ENCODE peak calls at places on chromosome 21, in four cellular contexts. One of them, this sample, is unnamed.

GRCh38 chr21:33401617-33401967 is 1.6 kb upstream of the IFNGR2 start:
- DNase-seq in GM13977: no peak
- DNase-seq in brain microvascular endothelial cell: no peak
- DNase-seq in mucosa of descending colon: no peak
- DNase-seq in this sample: no peak

GRCh38 chr21:45873418-45873817 is 108.2 kb upstream of the COL6A1 start:
- DNase-seq in GM13977: no peak
- DNase-seq in mucosa of descending colon: no peak
- DNase-seq in brain microvascular endothelial cell: no peak
- DNase-seq in this sample: no peak

GRCh38 chr21:18913914-18914313 is 510.3 kb upstream of the TMPRSS15 start:
- DNase-seq in brain microvascular endothelial cell: no peak
- DNase-seq in mucosa of descending colon: no peak
- DNase-seq in GM13977: no peak
- DNase-seq in this sample: peak; percentile 38

GRCh38 chr21:32994305-32994704 is 31.4 kb upstream of the OLIG2 start:
- DNase-seq in GM13977: peak; percentile 32
- DNase-seq in brain microvascular endothelial cell: peak; percentile 11
- DNase-seq in mucosa of descending colon: no peak
- DNase-seq in this sample: no peak

GRCh38 chr21:25359724-25360123 is 247.6 kb downstream of the MRPL39 start:
- DNase-seq in GM13977: no peak
- DNase-seq in brain microvascular endothelial cell: no peak
- DNase-seq in mucosa of descending colon: no peak
- DNase-seq in this sample: no peak

GRCh38 chr21:42991992-42992740 is 17.8 kb downstream of the PKNOX1 start:
- DNase-seq in brain microvascular endothelial cell: peak; percentile 90
- DNase-seq in GM13977: no peak
- DNase-seq in mucosa of descending colon: no peak
- DNase-seq in this sample: peak; percentile 35

GRCh38 chr21:17900281-17900989 is 81.3 kb upstream of the C21orf91 start:
- DNase-seq in mucosa of descending colon: no peak
- DNase-seq in brain microvascular endothelial cell: no peak
- DNase-seq in GM13977: no peak
- DNase-seq in this sample: peak; percentile 68

GRCh38 chr21:15559612-15560011 is 170.2 kb upstream of the USP25 start:
- DNase-seq in GM13977: no peak
- DNase-seq in brain microvascular endothelial cell: no peak
- DNase-seq in mucosa of descending colon: no peak
- DNase-seq in this sample: no peak

GRCh38 chr21:15071012-15071411 is 6.2 kb upstream of the NRIP1 start:
- DNase-seq in GM13977: no peak
- DNase-seq in mucosa of descending colon: no peak
- DNase-seq in brain microvascular endothelial cell: no peak
- DNase-seq in this sample: peak; percentile 48

GRCh38 chr21:46004168-46004861 is 22.7 kb downstream of the COL6A1 start:
- DNase-seq in brain microvascular endothelial cell: no peak
- DNase-seq in GM13977: no peak
- DNase-seq in mucosa of descending colon: no peak
- DNase-seq in this sample: peak; percentile 24

GRCh38 chr21:19995253-19995652 is 1003.0 kb upstream of the NCAM2 start:
- DNase-seq in mucosa of descending colon: no peak
- DNase-seq in GM13977: no peak
- DNase-seq in brain microvascular endothelial cell: no peak
- DNase-seq in this sample: no peak

GRCh38 chr21:33835920-33836319 is 79.7 kb downstream of the ATP5PO start:
- DNase-seq in brain microvascular endothelial cell: no peak
- DNase-seq in GM13977: no peak
- DNase-seq in mucosa of descending colon: no peak
- DNase-seq in this sample: no peak

GRCh38 chr21:17105972-17106371 is 406.9 kb upstream of the CXADR start:
- DNase-seq in GM13977: no peak
- DNase-seq in mucosa of descending colon: no peak
- DNase-seq in brain microvascular endothelial cell: peak; percentile 2
- DNase-seq in this sample: no peak

GRCh38 chr21:17925900-17926299 is 106.7 kb upstream of the C21orf91 start:
- DNase-seq in GM13977: no peak
- DNase-seq in mucosa of descending colon: no peak
- DNase-seq in brain microvascular endothelial cell: no peak
- DNase-seq in this sample: no peak

GRCh38 chr21:17818158-17819113 is 720 bp downstream of the C21orf91 start:
- DNase-seq in GM13977: peak; percentile 30
- DNase-seq in brain microvascular endothelial cell: peak; percentile 24
- DNase-seq in mucosa of descending colon: peak; percentile 71
- DNase-seq in this sample: peak; percentile 46

GRCh38 chr21:26280715-26281310 is 110.2 kb upstream of the APP start:
- DNase-seq in brain microvascular endothelial cell: no peak
- DNase-seq in mucosa of descending colon: no peak
- DNase-seq in GM13977: no peak
- DNase-seq in this sample: no peak

GRCh38 chr21:15204140-15204774 is 139.5 kb upstream of the NRIP1 start:
- DNase-seq in GM13977: no peak
- DNase-seq in brain microvascular endothelial cell: no peak
- DNase-seq in mucosa of descending colon: no peak
- DNase-seq in this sample: no peak

GRCh38 chr21:26795866-26796329 is 49.3 kb downstream of the ADAMTS1 start:
- DNase-seq in mucosa of descending colon: no peak
- DNase-seq in GM13977: no peak
- DNase-seq in brain microvascular endothelial cell: peak; percentile 97
- DNase-seq in this sample: no peak

GRCh38 chr21:34857122-34857713 is 188.4 kb downstream of the CLIC6 start:
- DNase-seq in brain microvascular endothelial cell: no peak
- DNase-seq in mucosa of descending colon: no peak
- DNase-seq in GM13977: no peak
- DNase-seq in this sample: no peak

GRCh38 chr21:46127239-46128105 is 27.9 kb downstream of the FTCD start:
- DNase-seq in brain microvascular endothelial cell: no peak
- DNase-seq in GM13977: no peak
- DNase-seq in mucosa of descending colon: peak; percentile 45
- DNase-seq in this sample: no peak

GRCh38 chr21:45550552-45551210 is 8.4 kb upstream of the SLC19A1 start:
- DNase-seq in mucosa of descending colon: peak; percentile 72
- DNase-seq in brain microvascular endothelial cell: no peak
- DNase-seq in GM13977: peak; percentile 73
- DNase-seq in this sample: peak; percentile 39

GRCh38 chr21:32921632-32922230 is 104.0 kb upstream of the OLIG2 start:
- DNase-seq in GM13977: no peak
- DNase-seq in mucosa of descending colon: no peak
- DNase-seq in brain microvascular endothelial cell: no peak
- DNase-seq in this sample: peak; percentile 60

GRCh38 chr21:15054089-15054488 is 10.7 kb downstream of the NRIP1 start:
- DNase-seq in brain microvascular endothelial cell: no peak
- DNase-seq in mucosa of descending colon: no peak
- DNase-seq in GM13977: no peak
- DNase-seq in this sample: no peak

GRCh38 chr21:31457675-31458074 is 113.6 kb upstream of the TIAM1 start:
- DNase-seq in GM13977: no peak
- DNase-seq in mucosa of descending colon: no peak
- DNase-seq in brain microvascular endothelial cell: no peak
- DNase-seq in this sample: peak; percentile 48

GRCh38 chr21:31455506-31455905 is 111.4 kb upstream of the TIAM1 start:
- DNase-seq in mucosa of descending colon: no peak
- DNase-seq in brain microvascular endothelial cell: no peak
- DNase-seq in GM13977: no peak
- DNase-seq in this sample: no peak

GRCh38 chr21:31460985-31461384 is 116.9 kb upstream of the TIAM1 start:
- DNase-seq in brain microvascular endothelial cell: no peak
- DNase-seq in mucosa of descending colon: no peak
- DNase-seq in GM13977: no peak
- DNase-seq in this sample: no peak

GRCh38 chr21:31456201-31456600 is 112.1 kb upstream of the TIAM1 start:
- DNase-seq in brain microvascular endothelial cell: no peak
- DNase-seq in mucosa of descending colon: no peak
- DNase-seq in GM13977: no peak
- DNase-seq in this sample: no peak

GRCh38 chr21:31459457-31459856 is 115.4 kb upstream of the TIAM1 start:
- DNase-seq in brain microvascular endothelial cell: no peak
- DNase-seq in mucosa of descending colon: no peak
- DNase-seq in GM13977: no peak
- DNase-seq in this sample: peak; percentile 43
- TF ChIP-seq CTCF in brain microvascular endothelial cell: peak; percentile 17
- TF ChIP-seq CTCF in mucosa of descending colon: no peak
- TF ChIP-seq CTCF in GM13977: no peak
- TF ChIP-seq CTCF in this sample: peak; percentile 57

GRCh38 chr21:39127506-39127905 is 55.7 kb downstream of the PSMG1 start:
- DNase-seq in brain microvascular endothelial cell: no peak
- DNase-seq in mucosa of descending colon: no peak
- DNase-seq in GM13977: no peak
- DNase-seq in this sample: peak; percentile 51

GRCh38 chr21:39123375-39123774 is 59.9 kb downstream of the PSMG1 start:
- DNase-seq in brain microvascular endothelial cell: no peak
- DNase-seq in mucosa of descending colon: no peak
- DNase-seq in GM13977: no peak
- DNase-seq in this sample: no peak

GRCh38 chr21:39126486-39126806 is 56.8 kb downstream of the PSMG1 start:
- DNase-seq in GM13977: no peak
- DNase-seq in mucosa of descending colon: no peak
- DNase-seq in brain microvascular endothelial cell: no peak
- DNase-seq in this sample: no peak

GRCh38 chr21:39124852-39125251 is 58.4 kb downstream of the PSMG1 start:
- DNase-seq in mucosa of descending colon: no peak
- DNase-seq in brain microvascular endothelial cell: no peak
- DNase-seq in GM13977: no peak
- DNase-seq in this sample: no peak

DNA sequence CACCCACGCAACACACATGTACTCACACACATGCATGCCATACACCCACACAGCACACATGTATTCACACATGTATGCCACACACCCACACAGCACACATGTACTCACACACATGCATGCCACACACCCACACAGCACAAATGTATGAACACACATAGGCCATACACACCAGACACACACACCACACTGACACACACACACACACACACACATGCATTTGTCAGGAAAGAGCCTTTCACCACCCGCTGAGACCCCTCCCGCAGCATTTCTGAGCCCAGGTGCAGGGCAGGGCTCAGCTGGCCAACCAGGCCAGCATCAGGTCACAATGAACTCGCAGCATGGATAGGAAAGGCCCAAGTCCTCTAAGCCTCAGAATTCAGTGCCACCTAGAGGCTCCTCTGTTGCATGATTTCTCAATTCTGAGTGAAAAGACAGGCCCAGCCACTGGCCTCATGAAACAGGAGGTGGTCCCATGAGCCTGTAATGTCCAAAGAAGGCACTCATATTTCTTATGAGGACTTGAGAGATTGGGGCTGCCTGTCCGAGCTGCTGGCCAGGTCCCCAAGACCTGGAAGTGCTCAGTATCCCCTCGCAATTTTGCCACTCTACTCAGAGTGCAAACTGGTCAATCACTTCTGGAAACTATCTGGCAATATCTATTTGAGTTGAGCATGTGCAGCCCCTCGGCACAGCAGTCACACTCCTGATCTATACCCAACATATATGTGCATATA is 57.3 kb downstream of the PSMG1 start:
- DNase-seq in mucosa of descending colon: peak; percentile 62
- DNase-seq in brain microvascular endothelial cell: peak; percentile 52
- DNase-seq in GM13977: peak; percentile 48
- DNase-seq in this sample: peak; percentile 87
- TF ChIP-seq CTCF in mucosa of descending colon: peak; percentile 26
- TF ChIP-seq CTCF in brain microvascular endothelial cell: peak; percentile 81
- TF ChIP-seq CTCF in GM13977: peak; percentile 57
- TF ChIP-seq CTCF in this sample: peak; percentile 67

GRCh38 chr21:39854572-39854971 is 12.7 kb upstream of the PCP4 start:
- DNase-seq in brain microvascular endothelial cell: no peak
- DNase-seq in GM13977: no peak
- DNase-seq in mucosa of descending colon: no peak
- DNase-seq in this sample: no peak
- TF ChIP-seq CTCF in brain microvascular endothelial cell: no peak
- TF ChIP-seq CTCF in GM13977: no peak
- TF ChIP-seq CTCF in mucosa of descending colon: no peak
- TF ChIP-seq CTCF in this sample: peak; percentile 53

GRCh38 chr21:35885942-35886541 is 174.3 kb downstream of the SETD4 start:
- DNase-seq in brain microvascular endothelial cell: no peak
- DNase-seq in GM13977: no peak
- DNase-seq in mucosa of descending colon: no peak
- DNase-seq in this sample: no peak
- TF ChIP-seq CTCF in brain microvascular endothelial cell: no peak
- TF ChIP-seq CTCF in GM13977: no peak
- TF ChIP-seq CTCF in mucosa of descending colon: no peak
- TF ChIP-seq CTCF in this sample: peak; percentile 16

DNA sequence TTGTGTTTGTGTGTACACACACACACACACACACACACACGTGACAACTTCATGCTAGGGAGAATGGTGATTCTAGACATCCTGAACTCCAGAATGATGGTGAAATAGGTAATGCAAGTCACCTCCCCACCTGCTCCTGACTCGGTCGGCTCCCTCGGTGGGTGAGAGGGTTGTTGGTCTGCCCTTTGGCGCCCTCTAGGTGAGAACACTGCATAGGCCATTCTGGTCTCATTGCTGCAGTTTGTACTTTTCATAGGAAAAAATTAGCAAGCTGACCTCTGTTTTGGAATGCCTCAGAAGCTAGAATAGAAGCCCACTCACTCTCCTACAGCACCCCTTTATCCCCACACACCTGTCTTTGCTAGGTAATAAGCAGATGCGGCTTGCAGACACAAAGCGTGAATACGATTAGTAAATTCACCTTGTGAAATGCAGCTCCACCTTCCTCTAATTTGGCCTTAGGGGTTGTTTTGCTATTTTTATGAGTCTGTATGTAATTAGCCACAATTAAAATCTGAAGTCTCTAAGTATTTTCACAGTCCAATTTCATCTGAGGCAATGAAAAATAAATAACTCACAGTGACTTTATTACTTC is 130.0 kb upstream of the KCNJ15 start:
- DNase-seq in mucosa of descending colon: no peak
- DNase-seq in brain microvascular endothelial cell: peak; percentile 39
- DNase-seq in GM13977: peak; percentile 44
- DNase-seq in this sample: peak; percentile 78
- TF ChIP-seq CTCF in mucosa of descending colon: peak; percentile 28
- TF ChIP-seq CTCF in brain microvascular endothelial cell: peak; percentile 95
- TF ChIP-seq CTCF in GM13977: peak; percentile 73
- TF ChIP-seq CTCF in this sample: peak; percentile 88

DNA sequence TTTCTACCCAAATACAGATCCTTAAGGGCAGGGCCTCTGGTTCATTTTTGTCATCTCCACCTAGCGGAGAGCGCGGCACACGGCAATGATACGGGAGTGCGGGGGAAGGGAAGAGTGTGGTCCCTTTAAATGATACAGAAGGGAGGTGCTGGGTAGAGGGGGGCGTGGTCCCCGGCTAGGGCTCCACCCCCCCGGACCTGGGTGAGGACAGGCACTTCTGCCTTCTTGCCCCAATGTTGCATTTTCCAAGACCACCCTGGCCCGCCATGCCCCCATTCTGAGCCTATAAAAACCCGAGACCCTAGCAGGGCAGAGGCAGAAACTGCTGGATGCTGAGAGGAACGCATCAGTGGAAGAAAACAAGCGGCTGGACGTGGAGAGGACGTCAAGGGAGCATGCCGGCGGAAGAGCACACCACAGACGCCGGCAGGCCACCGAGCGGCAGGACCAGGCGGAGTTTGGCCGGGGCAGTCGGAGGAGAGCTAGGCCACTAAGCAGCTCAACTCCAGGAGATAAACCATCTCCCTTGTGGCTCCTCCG is 30.0 kb downstream of the LRRC3 start:
- DNase-seq in brain microvascular endothelial cell: no peak
- DNase-seq in mucosa of descending colon: no peak
- DNase-seq in GM13977: no peak
- DNase-seq in this sample: peak; percentile 94
- TF ChIP-seq CTCF in brain microvascular endothelial cell: peak; percentile 15
- TF ChIP-seq CTCF in mucosa of descending colon: no peak
- TF ChIP-seq CTCF in GM13977: no peak
- TF ChIP-seq CTCF in this sample: peak; percentile 73

GRCh38 chr21:31530364-31530763 is 129.1 kb upstream of the SOD1 start:
- DNase-seq in mucosa of descending colon: no peak
- DNase-seq in GM13977: no peak
- DNase-seq in brain microvascular endothelial cell: no peak
- DNase-seq in this sample: no peak
- TF ChIP-seq CTCF in mucosa of descending colon: no peak
- TF ChIP-seq CTCF in GM13977: no peak
- TF ChIP-seq CTCF in brain microvascular endothelial cell: peak; percentile 15
- TF ChIP-seq CTCF in this sample: peak; percentile 21

This sample was measured in H9.